ENCODE peak calls at places on chromosomes 13 and 19, in five cellular contexts. O, W, B, H and Q are unnamed samples.
A peak's percentile ranks its signal among the peaks of the same experiment; 100 is the strongest.

GRCh38 chr19:31253816-31254551 is 95.3 kb downstream of the TSHZ3 start:
- DNase-seq in O (no peak), W (no peak), H (no peak), B (no peak), Q (no peak)

GRCh38 chr13:23771966-23772365 is 117.2 kb downstream of the MIPEP start:
- DNase-seq in O (no peak), B (no peak), H (no peak), W (no peak), Q (no peak)

GRCh38 chr19:3494559-3494958 is 5.9 kb downstream of the DOHH start:
- DNase-seq in W (no peak), H (no peak), O (no peak), B (no peak), Q (no peak)

GRCh38 chr19:49690656-49691242 is at the start of gene CPT1C:
- DNase-seq in H (peak; percentile 96), O (peak; percentile 73), W (no peak), B (no peak), Q (no peak)

GRCh38 chr13:67117010-67117550 is 113.1 kb downstream of the PCDH9 start:
- DNase-seq in W (no peak), H (no peak), O (no peak), B (no peak), Q (no peak)

GRCh38 chr19:38564981-38565685 is 52.6 kb downstream of the MAP4K1 start:
- DNase-seq in W (no peak), H (peak; percentile 78), O (no peak), B (no peak), Q (no peak)

GRCh38 chr19:55099557-55100506 is 17.6 kb downstream of the PPP1R12C start:
- DNase-seq in W (no peak), B (no peak), O (no peak), H (no peak), Q (no peak)

GRCh38 chr13:55229906-55230569 is 1910.7 kb upstream of the PRR20A start:
- DNase-seq in O (no peak), W (no peak), B (no peak), H (no peak), Q (no peak)

GRCh38 chr19:2715470-2716274 is 5.5 kb downstream of the DIRAS1 start:
- DNase-seq in B (no peak), O (no peak), W (no peak), H (no peak), Q (no peak)

GRCh38 chr13:35472308-35473008 is 4.0 kb downstream of the MAB21L1 start:
- DNase-seq in H (peak; percentile 52), W (no peak), B (no peak), O (no peak), Q (no peak)

GRCh38 chr19:2714531-2715269 is 6.5 kb downstream of the DIRAS1 start:
- DNase-seq in H (no peak), B (no peak), W (no peak), O (no peak), Q (no peak)

GRCh38 chr13:39317284-39317683 is 279.0 kb downstream of the NHLRC3 start:
- DNase-seq in O (no peak), H (no peak), W (no peak), B (no peak), Q (no peak)

GRCh38 chr19:10193666-10194499 is 870 bp downstream of the DNMT1 start:
- DNase-seq in H (no peak), B (peak; percentile 13), W (peak; percentile 49), O (no peak), Q (peak; percentile 41)

GRCh38 chr13:65907656-65908441 is 1322.3 kb downstream of the PCDH9 start:
- DNase-seq in O (no peak), W (no peak), H (no peak), B (no peak), Q (no peak)

DNA sequence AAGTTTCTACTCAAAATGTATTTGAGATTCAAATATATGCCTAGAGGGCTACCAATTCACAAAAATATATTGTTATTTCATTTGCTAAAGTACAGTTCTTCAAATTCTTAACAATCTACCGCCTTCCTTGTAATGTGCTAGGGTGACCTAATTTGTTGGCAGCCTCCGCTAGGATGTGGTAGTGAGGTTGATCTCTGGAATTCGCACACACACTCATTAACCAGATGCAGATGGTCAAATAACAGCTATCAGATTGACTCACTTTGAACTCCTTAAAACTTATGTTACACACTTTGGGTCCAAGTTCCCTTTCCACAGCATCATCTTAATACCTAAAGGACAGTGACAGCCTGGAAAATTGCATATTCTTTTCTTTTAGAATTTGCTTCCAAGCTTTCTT is 367.3 kb downstream of the DCT start:
- DNase-seq in B (peak; percentile 28), O (no peak), W (no peak), H (no peak), Q (no peak)
- TF ChIP-seq CHD2 in B (no peak), O (no peak), W (no peak), H (no peak), Q (no peak)

DNA sequence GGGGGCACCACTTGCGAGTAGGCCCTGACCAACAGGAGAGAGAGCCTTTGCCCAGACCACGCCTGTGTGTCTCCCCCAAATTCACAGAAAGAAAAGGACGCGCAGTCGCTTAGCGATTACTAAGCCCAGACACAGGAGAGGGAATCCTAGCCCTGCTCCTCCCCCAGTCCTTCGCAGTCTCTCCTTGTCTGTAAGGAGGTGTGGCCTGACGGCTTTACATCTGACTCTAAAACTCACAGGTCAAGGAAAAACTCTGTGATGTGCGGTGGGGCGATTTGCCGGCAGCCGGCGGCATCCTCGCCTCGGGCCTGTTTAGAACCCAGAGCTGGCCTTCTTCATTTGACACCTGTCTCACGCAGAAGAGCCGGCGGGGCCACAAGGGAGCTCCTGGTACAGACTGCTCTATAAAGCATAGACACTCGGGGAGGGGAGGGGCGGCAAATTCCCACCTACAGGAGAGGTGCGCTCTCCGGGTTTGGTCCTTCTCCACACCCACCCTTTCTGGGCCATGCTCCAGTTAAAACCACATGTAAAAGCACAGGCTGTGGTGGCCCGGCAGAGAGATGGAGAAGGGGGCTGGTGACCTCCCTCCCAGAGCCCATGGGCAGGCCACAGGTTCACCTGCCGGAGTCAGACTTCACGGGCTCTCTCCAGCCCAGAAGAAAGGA is 17.8 kb downstream of the GPR12 start:
- DNase-seq in O (no peak), H (no peak), W (no peak), B (no peak), Q (no peak)
- TF ChIP-seq CHD2 in O (no peak), H (no peak), W (no peak), B (no peak), Q (no peak)

GRCh38 chr13:44732503-44733098 is 156.5 kb upstream of the TSC22D1 start:
- DNase-seq in B (peak; percentile 92), W (no peak), O (no peak), H (no peak), Q (no peak)

GRCh38 chr13:44730099-44730498 is 154.0 kb upstream of the TSC22D1 start:
- DNase-seq in W (no peak), H (no peak), B (no peak), O (no peak), Q (no peak)

GRCh38 chr13:44735806-44736205 is 159.7 kb upstream of the TSC22D1 start:
- DNase-seq in O (no peak), W (no peak), H (no peak), B (no peak), Q (no peak)

GRCh38 chr13:44738463-44738862 is 162.3 kb upstream of the TSC22D1 start:
- DNase-seq in O (no peak), H (no peak), W (no peak), B (no peak), Q (no peak)

GRCh38 chr13:44734204-44734707 is 158.1 kb upstream of the TSC22D1 start:
- DNase-seq in W (no peak), O (no peak), B (no peak), H (peak; percentile 77), Q (no peak)
- TF ChIP-seq CHD2 in W (no peak), O (no peak), B (no peak), H (peak; percentile 61), Q (no peak)

DNA sequence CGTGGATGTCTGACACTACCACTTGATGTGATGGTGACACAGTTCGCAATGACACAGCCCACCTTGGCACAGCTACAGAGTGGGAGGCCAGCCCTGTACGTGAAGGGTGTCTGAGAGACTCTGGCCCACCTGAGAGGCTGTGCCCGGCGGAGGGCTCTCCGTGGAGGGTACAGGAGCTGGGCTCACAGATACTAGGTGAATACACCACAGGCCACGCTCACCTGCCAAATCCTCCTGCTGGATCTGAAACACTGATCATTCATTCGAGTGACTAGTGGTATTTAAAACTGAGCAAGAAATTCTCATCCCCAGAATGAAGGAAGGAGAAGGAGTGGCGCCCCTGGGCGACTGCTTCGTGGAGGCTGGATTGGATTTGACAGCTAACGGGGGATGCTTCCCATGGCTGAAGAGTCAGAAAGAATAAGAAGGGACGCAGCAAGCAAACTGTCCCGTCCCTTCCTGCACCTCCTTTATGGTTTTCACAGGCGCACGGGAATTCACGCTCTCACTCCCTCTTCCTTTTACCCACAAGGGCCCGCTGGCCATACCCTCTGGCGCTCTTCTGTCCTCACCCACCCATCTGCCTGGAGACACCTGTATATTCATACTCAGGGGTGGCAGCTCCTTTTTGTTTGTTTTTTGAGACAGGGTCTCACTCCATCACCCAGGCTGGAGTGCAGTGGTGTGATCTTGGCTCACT is 25.0 kb downstream of the CEBPG start:
- DNase-seq in B (no peak), H (no peak), O (no peak), W (no peak), Q (no peak)
- TF ChIP-seq CHD2 in B (no peak), H (no peak), O (no peak), W (no peak), Q (no peak)

GRCh38 chr19:5698635-5699422 is 8.7 kb downstream of the RPL36 start:
- DNase-seq in O (no peak), H (peak; percentile 42), B (no peak), W (no peak), Q (no peak)
- TF ChIP-seq CHD2 in O (no peak), H (no peak), B (no peak), W (no peak), Q (no peak)

DNA sequence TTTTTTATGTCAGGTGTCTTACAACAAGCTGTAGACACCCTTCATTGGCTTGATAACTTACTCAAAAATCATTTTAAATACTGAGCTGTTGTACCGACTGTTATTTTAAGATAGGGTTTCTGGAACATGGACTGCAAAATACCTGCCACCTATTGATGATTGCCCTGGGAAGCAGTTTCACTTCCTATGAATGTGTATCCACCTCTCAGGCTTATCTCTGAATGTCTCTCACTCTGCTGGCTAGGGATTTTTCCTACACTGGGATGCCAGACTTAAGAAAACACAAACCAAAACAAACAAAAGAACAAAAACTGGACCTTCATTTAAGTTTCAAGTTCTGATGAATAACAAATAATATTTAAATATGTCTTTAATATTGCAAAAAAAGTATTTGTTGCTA is 663.7 kb downstream of the EFNB2 start:
- DNase-seq in O (no peak), W (no peak), B (no peak), H (no peak), Q (no peak)
- TF ChIP-seq CHD2 in O (no peak), W (no peak), B (no peak), H (no peak), Q (no peak)